ENCODE peak calls at places on chromosomes 16 and 17, in four cellular contexts. I is H1, A is uterus, Y is left ventricle myocardium inferior. F is an unnamed sample.

GRCh38 chr16:85650864-85651811 is 37.6 kb downstream of the GINS2 start:
- DNase-seq in I (no peak), A (peak), Y (peak), F (no peak)

GRCh38 chr17:31411707-31412285 is 20.3 kb downstream of the RAB11FIP4 start:
- DNase-seq in I (no peak), A (no peak), Y (no peak), F (no peak)

GRCh38 chr17:49645654-49646053 is 32.2 kb downstream of the SPOP start:
- DNase-seq in I (no peak), A (no peak), Y (no peak), F (no peak)

GRCh38 chr16:10539256-10539655 is 41.1 kb downstream of the EMP2 start:
- DNase-seq in I (no peak), A (no peak), Y (no peak), F (no peak)

GRCh38 chr16:67770371-67770991 is 35.9 kb downstream of the RANBP10 start:
- DNase-seq in I (no peak), A (no peak), Y (no peak), F (no peak)

GRCh38 chr17:48804936-48805411 is 12.1 kb downstream of the TTLL6 start:
- DNase-seq in I (peak), A (peak), Y (peak), F (peak)

GRCh38 chr16:53664724-53665345 is 38.8 kb downstream of the RPGRIP1L start:
- DNase-seq in I (no peak), A (no peak), Y (no peak), F (peak)

GRCh38 chr16:54270711-54271110 is 15.9 kb downstream of the IRX3 start:
- DNase-seq in I (no peak), A (no peak), Y (no peak), F (no peak)

GRCh38 chr17:65711671-65712276 is 150.3 kb upstream of the AXIN2 start:
- DNase-seq in I (no peak), A (no peak), Y (no peak), F (no peak)

GRCh38 chr16:49012961-49013726 is 268.5 kb downstream of the CBLN1 start:
- DNase-seq in I (peak), A (peak), Y (peak), F (no peak)

GRCh38 chr17:5468075-5468473 is 708 bp downstream of the DHX33 start:
- DNase-seq in I (no peak), A (no peak), Y (no peak), F (no peak)

GRCh38 chr16:82730901-82731300 is 104.1 kb downstream of the CDH13 start:
- DNase-seq in I (no peak), A (no peak), Y (no peak), F (peak)

GRCh38 chr17:38848557-38848891 is 5.0 kb downstream of the RPL23 start:
- DNase-seq in I (no peak), A (no peak), Y (no peak), F (no peak)

GRCh38 chr17:73444021-73444420 is 132.2 kb upstream of the CDC42EP4 start:
- DNase-seq in I (no peak), A (no peak), Y (no peak), F (no peak)

GRCh38 chr16:72876981-72877373 is 171.0 kb downstream of the ZFHX3 start:
- DNase-seq in I (no peak), A (no peak), Y (no peak), F (peak)
- H3K4me3 ChIP-seq in I (no peak), A (no peak), Y (no peak), F (no peak)

GRCh38 chr17:62650587-62650986 is 23.1 kb downstream of the MRC2 start:
- DNase-seq in I (no peak), A (no peak), Y (no peak), F (no peak)

GRCh38 chr17:62656446-62656845 is 29.0 kb downstream of the MRC2 start:
- DNase-seq in I (no peak), A (no peak), Y (no peak), F (peak)

GRCh38 chr17:62653831-62654829 is 26.7 kb downstream of the MRC2 start:
- DNase-seq in I (no peak), A (peak), Y (peak), F (peak)

GRCh38 chr17:62652251-62653001 is 25.0 kb downstream of the MRC2 start:
- DNase-seq in I (peak), A (no peak), Y (peak), F (peak)

GRCh38 chr17:62653002-62653830 is 25.7 kb downstream of the MRC2 start:
- DNase-seq in I (peak), A (peak), Y (peak), F (peak)
- H3K4me3 ChIP-seq in I (peak), A (peak), Y (peak), F (peak)

DNA sequence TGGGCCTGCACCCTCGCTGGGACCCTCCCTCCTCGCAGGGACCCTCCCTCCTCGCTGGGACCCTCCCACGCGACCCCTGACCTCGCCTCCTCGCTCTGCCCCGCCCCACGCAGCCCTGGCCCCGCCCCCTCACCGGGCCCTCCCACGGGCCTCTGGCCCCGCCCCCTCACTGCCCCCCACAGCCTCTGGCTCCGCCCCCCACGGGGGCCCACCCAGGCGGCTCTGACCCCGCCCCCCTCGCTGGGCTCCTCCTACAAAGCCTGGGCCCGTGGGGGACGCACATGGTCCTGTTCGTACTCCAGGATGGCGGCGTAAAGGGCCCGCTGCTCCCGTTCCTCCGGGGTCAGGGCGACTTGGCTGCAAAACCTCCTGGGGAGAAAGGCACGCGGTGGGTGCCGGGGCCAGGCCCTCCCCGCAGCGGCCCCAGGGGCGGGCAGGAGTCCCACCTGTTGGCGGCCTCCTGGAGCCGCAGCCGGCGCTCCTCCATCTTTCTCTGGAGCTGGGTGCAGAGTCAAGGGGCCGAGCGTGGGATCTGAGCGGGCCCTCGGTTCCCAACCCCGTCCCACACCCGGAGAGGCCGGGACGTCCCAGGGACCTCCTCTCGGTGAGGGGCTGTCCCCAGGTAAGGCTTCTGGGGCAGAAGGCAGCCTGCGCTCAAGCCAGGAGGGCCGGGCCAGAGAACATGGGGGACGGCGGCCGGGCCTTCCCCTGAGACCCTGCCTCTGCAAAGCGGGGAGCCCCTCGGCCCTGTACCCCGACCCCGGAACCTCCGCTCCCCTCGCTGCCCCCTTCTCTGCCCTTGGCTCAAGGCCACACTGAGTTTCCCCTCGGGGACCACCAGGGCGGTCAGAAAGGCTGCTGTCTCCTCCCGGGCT is 8.9 kb downstream of the VPS9D1 start:
- DNase-seq in I (peak), A (no peak), Y (no peak), F (peak)
- H3K4me3 ChIP-seq in I (peak), A (no peak), Y (peak), F (peak)

DNA sequence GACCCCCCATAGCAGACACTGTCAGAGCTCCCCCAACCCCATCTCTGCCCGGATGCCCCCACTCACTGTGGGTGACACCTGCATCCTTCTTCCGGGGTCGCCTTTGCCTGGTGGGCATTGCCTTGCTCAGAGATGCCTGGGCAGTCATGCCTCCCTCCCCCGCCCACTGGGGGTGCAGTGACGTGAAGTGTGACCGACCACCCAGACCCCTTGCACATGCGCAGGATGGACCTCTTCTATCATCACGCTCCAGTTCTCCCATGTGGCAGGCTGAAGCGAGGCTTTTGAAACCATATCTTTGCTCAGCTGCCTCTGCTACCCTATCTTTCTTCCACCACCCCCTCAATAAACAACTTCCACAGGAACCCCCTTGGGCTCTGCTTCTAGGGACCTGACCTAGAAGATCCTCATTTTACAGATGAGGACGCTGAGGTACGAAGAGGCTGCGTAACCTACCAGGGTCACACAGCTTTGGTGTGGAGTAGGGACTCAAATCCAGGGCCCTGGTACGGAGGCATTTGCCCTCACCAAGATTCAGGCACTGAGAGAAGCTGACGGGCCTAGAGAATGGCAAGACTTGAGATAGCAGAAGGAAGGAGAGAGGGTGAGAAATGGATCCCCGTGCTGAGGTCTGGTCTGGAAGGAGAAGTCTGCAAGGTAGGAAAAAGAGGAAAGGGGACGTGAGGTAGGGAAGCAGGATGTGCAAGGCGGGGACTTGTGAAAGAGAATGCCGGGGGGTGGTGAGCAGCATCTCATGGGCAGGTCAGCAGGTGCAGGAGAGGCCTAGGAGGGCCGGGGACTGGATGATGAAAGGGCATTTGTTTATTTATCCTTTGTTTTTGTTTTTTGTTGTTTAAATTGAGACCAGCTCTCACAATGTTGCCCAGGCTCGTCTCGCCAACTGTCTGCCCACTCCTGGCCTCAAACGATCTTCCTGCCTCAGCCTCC is 14.4 kb downstream of the NLRC5 start:
- DNase-seq in I (no peak), A (no peak), Y (no peak), F (no peak)
- H3K4me3 ChIP-seq in I (no peak), A (no peak), Y (no peak), F (no peak)

F was measured in adipocyte.